ENCODE peak calls at places on chromosomes 13 and 19, in six cellular contexts. W is esophagus squamous epithelium, K is uterus, D is AG10803, B is fibroblast of lung, J is mesendoderm. I is an unnamed sample.

GRCh38 chr13:66888698-66889097 is 341.4 kb downstream of the PCDH9 start:
- DNase-seq in W (no peak), K (no peak), D (no peak), B (peak), J (no peak), I (no peak)

GRCh38 chr19:31553844-31554215 is 204.6 kb upstream of the TSHZ3 start:
- DNase-seq in W (no peak), K (no peak), D (no peak), B (peak), J (no peak), I (no peak)

GRCh38 chr19:1102407-1103106 is 1.2 kb upstream of the GPX4 start:
- DNase-seq in W (no peak), K (peak), D (peak), B (peak), J (peak), I (no peak)

GRCh38 chr19:55158848-55159793 is 1.6 kb upstream of the TNNI3 start:
- DNase-seq in W (no peak), K (no peak), D (no peak), B (peak), J (peak), I (peak)

GRCh38 chr13:109869312-109870237 is 83.2 kb upstream of the IRS2 start:
- DNase-seq in W (no peak), K (peak), D (peak), B (peak), J (peak), I (peak)

GRCh38 chr13:67977081-67977480 is 746.9 kb upstream of the PCDH9 start:
- DNase-seq in W (no peak), K (no peak), D (no peak), B (peak), J (no peak), I (no peak)

GRCh38 chr13:113562085-113562749 is 22.3 kb upstream of the TFDP1 start:
- DNase-seq in W (no peak), K (peak), D (peak), B (peak), J (peak), I (peak)

GRCh38 chr19:27966390-27966816 is 1246.5 kb downstream of the UQCRFS1 start:
- DNase-seq in W (no peak), K (no peak), D (peak), B (peak), J (peak), I (no peak)

GRCh38 chr13:73657821-73658540 is 476.2 kb downstream of the KLF12 start:
- DNase-seq in W (no peak), K (peak), D (peak), B (peak), J (peak), I (peak)

GRCh38 chr19:17530586-17530985 is 19.1 kb downstream of the PGLS start:
- DNase-seq in W (no peak), K (no peak), D (no peak), B (no peak), J (peak), I (no peak)

GRCh38 chr13:46782066-46782465 is 14.9 kb downstream of the ESD start:
- DNase-seq in W (no peak), K (no peak), D (no peak), B (no peak), J (no peak), I (no peak)

GRCh38 chr13:41495044-41495443 is 37.7 kb downstream of the RGCC start:
- DNase-seq in W (no peak), K (no peak), D (no peak), B (no peak), J (no peak), I (no peak)

GRCh38 chr19:46296722-46297431 is at the start of gene HIF3A:
- DNase-seq in W (no peak), K (peak), D (no peak), B (peak), J (peak), I (peak)

GRCh38 chr19:46299695-46300094 is 2.9 kb downstream of the HIF3A start:
- DNase-seq in W (no peak), K (no peak), D (no peak), B (no peak), J (no peak), I (no peak)

GRCh38 chr19:46299004-46299509 is 2.2 kb downstream of the HIF3A start:
- DNase-seq in W (no peak), K (peak), D (peak), B (peak), J (no peak), I (peak)

GRCh38 chr19:46297700-46298476 is 1.0 kb downstream of the HIF3A start:
- DNase-seq in W (no peak), K (peak), D (no peak), B (peak), J (no peak), I (peak)

GRCh38 chr19:46298477-46299003 is 1.7 kb downstream of the HIF3A start:
- DNase-seq in W (no peak), K (no peak), D (no peak), B (no peak), J (no peak), I (no peak)
- H3K4me3 ChIP-seq in W (peak), K (peak), D (no peak), B (peak), J (no peak), I (peak)

GRCh38 chr19:8512115-8512967 is 1.6 kb downstream of the ZNF414 start:
- DNase-seq in W (no peak), K (no peak), D (no peak), B (no peak), J (peak), I (no peak)
- H3K4me3 ChIP-seq in W (no peak), K (no peak), D (no peak), B (no peak), J (no peak), I (no peak)

DNA sequence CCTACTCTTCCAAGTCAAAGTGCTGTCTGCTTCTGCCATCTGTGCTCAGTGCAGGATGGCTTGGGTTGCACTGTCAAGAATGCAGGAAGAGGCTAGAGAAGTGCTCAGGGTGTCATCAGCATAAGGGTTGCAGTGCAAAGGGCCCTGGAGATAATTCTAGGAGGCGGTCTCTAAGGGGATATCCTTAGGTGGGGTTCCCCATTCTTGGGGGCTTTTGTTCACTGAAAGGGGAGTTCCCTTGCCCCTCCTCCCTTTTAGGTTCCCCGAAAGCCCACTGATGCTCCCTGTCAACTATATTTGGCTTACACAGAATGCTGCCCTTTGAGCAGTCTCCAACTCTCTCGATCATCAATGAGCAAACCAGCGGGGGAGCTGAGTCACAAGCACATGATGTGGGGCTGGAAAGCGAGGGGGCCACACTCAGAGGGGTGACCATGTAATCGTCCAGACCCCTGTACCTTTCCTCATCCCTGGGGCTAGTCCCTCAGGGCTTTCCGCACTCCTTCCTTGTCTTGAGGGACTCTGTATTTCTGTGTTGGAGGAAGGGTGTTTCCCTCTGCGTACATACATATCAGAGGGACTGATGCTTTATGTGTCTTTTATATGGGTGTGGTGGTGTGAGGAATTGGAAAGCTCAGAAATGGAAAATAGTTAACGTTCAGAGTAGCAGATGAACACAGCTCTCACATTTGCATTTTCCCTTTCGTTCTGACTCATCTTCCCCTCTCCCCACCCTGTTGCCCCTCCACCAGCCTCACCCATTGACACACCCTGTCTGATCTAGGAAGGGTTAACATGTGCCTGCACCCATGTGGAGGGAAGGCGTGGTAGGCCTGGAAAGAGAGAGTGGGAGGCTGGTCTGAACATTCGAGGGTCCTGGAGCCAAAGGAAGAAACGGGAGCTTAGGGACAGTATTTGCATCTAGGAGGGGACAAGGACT is 6.7 kb downstream of the ZBTB32 start:
- DNase-seq in W (no peak), K (no peak), D (no peak), B (no peak), J (no peak), I (no peak)
- H3K4me3 ChIP-seq in W (no peak), K (no peak), D (no peak), B (no peak), J (no peak), I (no peak)

DNA sequence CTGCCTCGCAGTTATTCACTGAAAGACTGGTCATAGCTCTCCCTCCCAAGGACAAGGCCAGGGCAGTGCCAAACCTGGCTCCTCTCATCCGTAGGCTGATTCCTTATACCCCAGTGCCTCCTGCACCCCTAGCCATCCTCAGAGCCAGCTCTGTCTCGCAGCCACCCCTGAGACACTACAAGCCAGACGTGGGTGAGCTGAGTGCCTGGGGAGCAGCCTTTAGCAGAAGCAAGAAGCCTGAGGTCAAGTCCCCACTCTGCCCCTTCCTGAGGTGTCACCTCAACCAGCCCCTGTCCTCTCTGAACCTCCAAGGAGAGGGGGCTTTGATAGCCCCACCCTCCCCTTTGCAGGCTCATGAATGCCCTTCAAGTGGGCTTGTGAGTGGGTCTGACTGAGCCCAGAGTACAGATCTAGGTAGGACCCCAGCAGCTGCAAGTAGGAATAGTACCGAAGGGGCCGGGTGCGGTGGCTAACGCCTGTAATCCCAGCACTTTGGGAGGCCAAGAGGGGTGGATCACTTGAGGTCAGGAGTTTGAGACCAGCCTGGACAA is 14.8 kb upstream of the AKAP8L start:
- DNase-seq in W (no peak), K (no peak), D (no peak), B (no peak), J (no peak), I (no peak)
- H3K4me3 ChIP-seq in W (peak), K (peak), D (peak), B (peak), J (no peak), I (peak)

DNA sequence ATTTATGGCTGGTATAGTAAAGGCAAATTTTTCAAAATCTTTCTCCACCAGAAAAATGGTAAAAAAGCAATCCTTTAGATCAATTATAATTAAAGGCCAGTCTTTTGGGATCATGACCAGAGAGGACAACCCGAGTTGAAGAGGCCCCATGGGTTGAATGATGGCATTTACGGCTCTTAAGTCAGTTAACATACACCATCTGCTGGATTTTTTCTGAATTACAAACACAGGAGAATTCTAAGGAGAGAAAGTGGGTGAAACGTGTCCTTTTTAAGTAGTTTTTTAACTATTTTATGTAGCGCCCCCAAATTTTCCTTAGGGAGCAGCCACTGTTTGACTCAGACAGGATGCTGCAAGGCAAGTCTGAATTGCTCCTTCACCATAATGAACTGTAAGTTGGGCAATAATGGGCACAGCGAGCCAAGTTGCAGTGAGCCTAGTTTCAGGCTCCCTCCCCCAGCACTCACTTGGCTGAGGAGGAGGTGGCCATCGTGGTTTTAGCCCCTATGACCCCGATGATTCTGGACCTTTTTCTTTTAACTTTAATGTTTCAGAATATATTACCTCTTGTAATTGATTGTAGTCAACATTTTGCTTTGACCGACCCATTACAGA is 13.6 kb upstream of the ZNF611 start:
- DNase-seq in W (no peak), K (peak), D (peak), B (peak), J (peak), I (peak)
- H3K4me3 ChIP-seq in W (no peak), K (no peak), D (no peak), B (no peak), J (peak), I (no peak)

GRCh38 chr19:2701361-2702169 is 929 bp downstream of the GNG7 start:
- DNase-seq in W (no peak), K (no peak), D (no peak), B (no peak), J (no peak), I (no peak)
- H3K4me3 ChIP-seq in W (peak), K (peak), D (no peak), B (no peak), J (peak), I (peak)

I was measured in heart right ventricle.